ENCODE peak calls at places on chromosome 18, in ten cellular contexts. One of them, this sample, is unnamed.

GRCh38 chr18:8781671-8782070 is 76.3 kb downstream of the MTCL1 start:
- DNase-seq in endothelial cell of umbilical vein: no peak
- DNase-seq in IMR-90: no peak
- DNase-seq in GM23248: no peak
- DNase-seq in GM12878: no peak
- DNase-seq in OCI-LY7: no peak
- DNase-seq in mesendoderm: no peak
- DNase-seq in neural progenitor cell: no peak
- DNase-seq in A549: no peak
- DNase-seq in fibroblast of lung: no peak
- DNase-seq in this sample: no peak

GRCh38 chr18:10476430-10476829 is 22.0 kb downstream of the APCDD1 start:
- DNase-seq in endothelial cell of umbilical vein: no peak
- DNase-seq in OCI-LY7: no peak
- DNase-seq in neural progenitor cell: no peak
- DNase-seq in fibroblast of lung: peak; percentile 64
- DNase-seq in GM23248: peak; percentile 34
- DNase-seq in A549: no peak
- DNase-seq in mesendoderm: no peak
- DNase-seq in GM12878: no peak
- DNase-seq in IMR-90: peak; percentile 37
- DNase-seq in this sample: no peak

GRCh38 chr18:45775726-45776125 is 49.7 kb upstream of the SIGLEC15 start:
- DNase-seq in GM23248: peak; percentile 35
- DNase-seq in neural progenitor cell: no peak
- DNase-seq in mesendoderm: peak; percentile 33
- DNase-seq in endothelial cell of umbilical vein: no peak
- DNase-seq in fibroblast of lung: no peak
- DNase-seq in IMR-90: no peak
- DNase-seq in OCI-LY7: no peak
- DNase-seq in GM12878: no peak
- DNase-seq in A549: no peak
- DNase-seq in this sample: no peak

GRCh38 chr18:35776481-35776880 is 194.9 kb downstream of the GALNT1 start:
- DNase-seq in A549: no peak
- DNase-seq in fibroblast of lung: no peak
- DNase-seq in neural progenitor cell: no peak
- DNase-seq in GM12878: no peak
- DNase-seq in GM23248: peak; percentile 15
- DNase-seq in OCI-LY7: no peak
- DNase-seq in endothelial cell of umbilical vein: no peak
- DNase-seq in IMR-90: no peak
- DNase-seq in mesendoderm: no peak
- DNase-seq in this sample: no peak

GRCh38 chr18:70228546-70228945 is 23.1 kb upstream of the RTTN start:
- DNase-seq in endothelial cell of umbilical vein: no peak
- DNase-seq in A549: no peak
- DNase-seq in GM23248: peak; percentile 34
- DNase-seq in neural progenitor cell: no peak
- DNase-seq in OCI-LY7: no peak
- DNase-seq in IMR-90: no peak
- DNase-seq in mesendoderm: no peak
- DNase-seq in GM12878: no peak
- DNase-seq in fibroblast of lung: peak; percentile 41
- DNase-seq in this sample: peak; percentile 40

GRCh38 chr18:23301971-23302370 is 151.1 kb upstream of the RIOK3 start:
- DNase-seq in A549: no peak
- DNase-seq in OCI-LY7: peak; percentile 8
- DNase-seq in GM23248: no peak
- DNase-seq in IMR-90: no peak
- DNase-seq in endothelial cell of umbilical vein: no peak
- DNase-seq in fibroblast of lung: no peak
- DNase-seq in neural progenitor cell: no peak
- DNase-seq in mesendoderm: no peak
- DNase-seq in GM12878: no peak
- DNase-seq in this sample: no peak

GRCh38 chr18:43919565-43919964 is 642.3 kb upstream of the SYT4 start:
- DNase-seq in OCI-LY7: no peak
- DNase-seq in mesendoderm: no peak
- DNase-seq in endothelial cell of umbilical vein: peak; percentile 78
- DNase-seq in IMR-90: no peak
- DNase-seq in A549: no peak
- DNase-seq in fibroblast of lung: peak; percentile 19
- DNase-seq in neural progenitor cell: no peak
- DNase-seq in GM12878: no peak
- DNase-seq in GM23248: no peak
- DNase-seq in this sample: no peak

GRCh38 chr18:54358495-54358793 is 738 bp downstream of the C18orf54 start:
- DNase-seq in GM12878: no peak
- DNase-seq in OCI-LY7: no peak
- DNase-seq in fibroblast of lung: peak; percentile 39
- DNase-seq in GM23248: peak; percentile 49
- DNase-seq in neural progenitor cell: no peak
- DNase-seq in endothelial cell of umbilical vein: peak; percentile 59
- DNase-seq in A549: no peak
- DNase-seq in IMR-90: peak; percentile 10
- DNase-seq in mesendoderm: no peak
- DNase-seq in this sample: peak; percentile 24

GRCh38 chr18:35919179-35919578 is 53.3 kb upstream of the RMP24 start:
- DNase-seq in mesendoderm: no peak
- DNase-seq in OCI-LY7: no peak
- DNase-seq in endothelial cell of umbilical vein: no peak
- DNase-seq in IMR-90: no peak
- DNase-seq in fibroblast of lung: no peak
- DNase-seq in GM23248: no peak
- DNase-seq in A549: no peak
- DNase-seq in GM12878: no peak
- DNase-seq in neural progenitor cell: no peak
- DNase-seq in this sample: no peak

GRCh38 chr18:74570266-74570665 is 27.4 kb upstream of the ZNF407 start:
- DNase-seq in neural progenitor cell: no peak
- DNase-seq in GM23248: no peak
- DNase-seq in endothelial cell of umbilical vein: no peak
- DNase-seq in mesendoderm: no peak
- DNase-seq in OCI-LY7: no peak
- DNase-seq in A549: no peak
- DNase-seq in GM12878: no peak
- DNase-seq in fibroblast of lung: no peak
- DNase-seq in IMR-90: no peak
- DNase-seq in this sample: no peak

GRCh38 chr18:54931152-54931551 is 28.1 kb downstream of the CCDC68 start:
- DNase-seq in A549: no peak
- DNase-seq in IMR-90: no peak
- DNase-seq in fibroblast of lung: no peak
- DNase-seq in endothelial cell of umbilical vein: no peak
- DNase-seq in GM12878: no peak
- DNase-seq in GM23248: no peak
- DNase-seq in neural progenitor cell: no peak
- DNase-seq in OCI-LY7: no peak
- DNase-seq in mesendoderm: peak; percentile 33
- DNase-seq in this sample: no peak

GRCh38 chr18:33440384-33441043 is at the start of gene CCDC178:
- DNase-seq in A549: no peak
- DNase-seq in mesendoderm: peak; percentile 74
- DNase-seq in IMR-90: peak; percentile 4
- DNase-seq in GM23248: peak; percentile 11
- DNase-seq in GM12878: no peak
- DNase-seq in endothelial cell of umbilical vein: peak; percentile 6
- DNase-seq in neural progenitor cell: peak; percentile 82
- DNase-seq in OCI-LY7: no peak
- DNase-seq in fibroblast of lung: peak; percentile 36
- DNase-seq in this sample: no peak

GRCh38 chr18:49639643-49640361 is 77.9 kb downstream of the LIPG start:
- DNase-seq in IMR-90: no peak
- DNase-seq in mesendoderm: no peak
- DNase-seq in neural progenitor cell: no peak
- DNase-seq in OCI-LY7: no peak
- DNase-seq in GM12878: no peak
- DNase-seq in GM23248: no peak
- DNase-seq in A549: no peak
- DNase-seq in endothelial cell of umbilical vein: no peak
- DNase-seq in fibroblast of lung: peak; percentile 59
- DNase-seq in this sample: no peak

GRCh38 chr18:58205087-58205779 is 161.2 kb downstream of the NEDD4L start:
- DNase-seq in IMR-90: peak; percentile 83
- DNase-seq in endothelial cell of umbilical vein: no peak
- DNase-seq in mesendoderm: no peak
- DNase-seq in GM12878: no peak
- DNase-seq in OCI-LY7: no peak
- DNase-seq in A549: no peak
- DNase-seq in GM23248: peak; percentile 87
- DNase-seq in neural progenitor cell: no peak
- DNase-seq in fibroblast of lung: peak; percentile 66
- DNase-seq in this sample: peak; percentile 74

GRCh38 chr18:58666176-58666575 is 5.1 kb upstream of the MALT1 start:
- DNase-seq in neural progenitor cell: no peak
- DNase-seq in mesendoderm: no peak
- DNase-seq in fibroblast of lung: no peak
- DNase-seq in endothelial cell of umbilical vein: no peak
- DNase-seq in OCI-LY7: no peak
- DNase-seq in GM23248: peak; percentile 43
- DNase-seq in A549: no peak
- DNase-seq in IMR-90: no peak
- DNase-seq in GM12878: no peak
- DNase-seq in this sample: no peak

GRCh38 chr18:11052800-11053199 is 96.6 kb downstream of the PIEZO2 start:
- DNase-seq in GM23248: peak; percentile 13
- DNase-seq in GM12878: no peak
- DNase-seq in IMR-90: peak; percentile 81
- DNase-seq in mesendoderm: peak; percentile 49
- DNase-seq in fibroblast of lung: peak; percentile 36
- DNase-seq in neural progenitor cell: no peak
- DNase-seq in endothelial cell of umbilical vein: no peak
- DNase-seq in A549: no peak
- DNase-seq in OCI-LY7: no peak
- DNase-seq in this sample: no peak

DNA sequence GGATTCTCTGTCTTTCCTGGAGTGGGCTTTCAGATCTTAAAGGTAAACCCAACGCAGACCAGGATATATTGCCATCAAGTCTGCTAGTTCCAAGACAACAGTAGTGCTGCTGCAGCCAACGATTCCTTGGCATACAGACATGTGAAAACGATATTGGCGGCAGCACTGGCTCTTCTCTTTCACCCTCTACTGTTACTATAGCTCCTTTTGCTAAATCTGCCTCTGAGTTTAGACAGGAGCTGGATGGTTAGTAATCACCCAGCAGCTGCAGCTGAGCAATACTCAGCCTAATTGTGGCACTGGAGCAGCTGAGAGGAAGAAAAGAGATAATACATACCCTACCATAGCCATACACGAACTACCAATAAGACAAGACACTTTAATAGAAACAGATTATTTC is 4.0 kb downstream of the YES1 start:
- DNase-seq in fibroblast of lung: peak; percentile 33
- DNase-seq in neural progenitor cell: no peak
- DNase-seq in A549: no peak
- DNase-seq in IMR-90: peak; percentile 64
- DNase-seq in GM23248: peak; percentile 60
- DNase-seq in GM12878: no peak
- DNase-seq in mesendoderm: no peak
- DNase-seq in endothelial cell of umbilical vein: peak; percentile 56
- DNase-seq in OCI-LY7: no peak
- DNase-seq in this sample: peak; percentile 25
- H3K4me2 ChIP-seq in fibroblast of lung: no peak overlapping the region
- H3K4me2 ChIP-seq in neural progenitor cell: peak overlapping the region; percentile 27
- H3K4me2 ChIP-seq in A549: no peak overlapping the region
- H3K4me2 ChIP-seq in IMR-90: peak overlapping the region; percentile 44
- H3K4me2 ChIP-seq in GM23248: peak overlapping the region; percentile 13
- H3K4me2 ChIP-seq in GM12878: peak overlapping the region; percentile 78
- H3K4me2 ChIP-seq in mesendoderm: no peak overlapping the region
- H3K4me2 ChIP-seq in endothelial cell of umbilical vein: peak overlapping the region; percentile 90
- H3K4me2 ChIP-seq in OCI-LY7: no peak overlapping the region
- H3K4me2 ChIP-seq in this sample: peak overlapping the region; percentile 4

DNA sequence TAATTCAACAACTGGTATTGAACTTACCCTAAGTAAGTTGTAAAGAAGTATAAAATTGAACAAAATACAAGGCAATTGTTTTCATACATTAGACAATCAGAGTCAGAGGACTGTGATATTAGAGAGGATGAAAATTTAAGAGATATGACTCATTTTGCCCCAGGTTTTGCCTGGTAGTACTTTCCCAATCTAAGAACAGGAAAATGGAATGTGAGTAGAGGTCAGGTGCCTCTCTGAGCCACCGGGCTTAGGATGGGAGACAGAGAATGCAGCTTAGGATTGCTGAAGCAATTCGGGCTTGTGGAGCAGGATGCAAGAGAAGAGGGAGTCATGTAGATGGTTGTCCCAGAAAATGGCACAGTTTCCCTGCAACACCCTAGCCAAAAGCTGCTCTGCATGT is 219.7 kb upstream of the CHST9 start:
- DNase-seq in neural progenitor cell: no peak
- DNase-seq in endothelial cell of umbilical vein: no peak
- DNase-seq in fibroblast of lung: no peak
- DNase-seq in OCI-LY7: no peak
- DNase-seq in GM23248: no peak
- DNase-seq in IMR-90: no peak
- DNase-seq in GM12878: no peak
- DNase-seq in mesendoderm: no peak
- DNase-seq in A549: no peak
- DNase-seq in this sample: peak; percentile 38
- H3K4me2 ChIP-seq in neural progenitor cell: no peak overlapping the region
- H3K4me2 ChIP-seq in endothelial cell of umbilical vein: no peak overlapping the region
- H3K4me2 ChIP-seq in fibroblast of lung: no peak overlapping the region
- H3K4me2 ChIP-seq in OCI-LY7: no peak overlapping the region
- H3K4me2 ChIP-seq in GM23248: no peak overlapping the region
- H3K4me2 ChIP-seq in IMR-90: no peak overlapping the region
- H3K4me2 ChIP-seq in GM12878: no peak overlapping the region
- H3K4me2 ChIP-seq in mesendoderm: no peak overlapping the region
- H3K4me2 ChIP-seq in A549: no peak overlapping the region
- H3K4me2 ChIP-seq in this sample: no peak overlapping the region

GRCh38 chr18:63302647-63303405 is 16.7 kb downstream of the BCL2 start:
- DNase-seq in OCI-LY7: no peak
- DNase-seq in GM23248: no peak
- DNase-seq in IMR-90: no peak
- DNase-seq in neural progenitor cell: no peak
- DNase-seq in GM12878: no peak
- DNase-seq in mesendoderm: no peak
- DNase-seq in A549: no peak
- DNase-seq in endothelial cell of umbilical vein: no peak
- DNase-seq in fibroblast of lung: no peak
- DNase-seq in this sample: no peak
- H3K4me2 ChIP-seq in OCI-LY7: no peak overlapping the region
- H3K4me2 ChIP-seq in GM23248: no peak overlapping the region
- H3K4me2 ChIP-seq in IMR-90: no peak overlapping the region
- H3K4me2 ChIP-seq in neural progenitor cell: no peak overlapping the region
- H3K4me2 ChIP-seq in GM12878: peak overlapping the region; percentile 42
- H3K4me2 ChIP-seq in mesendoderm: no peak overlapping the region
- H3K4me2 ChIP-seq in A549: no peak overlapping the region
- H3K4me2 ChIP-seq in endothelial cell of umbilical vein: no peak overlapping the region
- H3K4me2 ChIP-seq in fibroblast of lung: no peak overlapping the region
- H3K4me2 ChIP-seq in this sample: no peak overlapping the region

DNA sequence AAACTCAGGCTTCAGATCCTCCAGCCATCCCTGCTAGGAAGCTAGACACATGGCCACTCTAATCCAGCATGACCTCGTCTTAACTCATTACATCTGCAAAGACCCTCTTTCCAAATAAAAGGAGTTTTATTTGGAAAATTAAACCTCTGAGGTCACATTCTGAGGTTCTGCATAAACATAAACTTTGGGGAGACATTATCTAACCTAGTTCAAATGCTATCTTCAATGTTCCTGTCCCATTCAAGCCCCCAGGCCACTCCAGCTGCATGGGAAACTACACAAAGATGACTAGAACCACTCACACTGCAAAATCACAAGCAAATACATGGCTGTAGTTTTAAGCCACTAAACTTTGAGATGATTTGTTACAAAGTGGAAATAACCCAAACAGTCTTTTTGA is 99.0 kb upstream of the RNF152 start:
- DNase-seq in endothelial cell of umbilical vein: no peak
- DNase-seq in fibroblast of lung: no peak
- DNase-seq in OCI-LY7: no peak
- DNase-seq in A549: no peak
- DNase-seq in mesendoderm: no peak
- DNase-seq in IMR-90: no peak
- DNase-seq in neural progenitor cell: no peak
- DNase-seq in GM23248: peak; percentile 22
- DNase-seq in GM12878: no peak
- DNase-seq in this sample: no peak
- H3K4me2 ChIP-seq in endothelial cell of umbilical vein: peak overlapping the region; percentile 84
- H3K4me2 ChIP-seq in fibroblast of lung: no peak overlapping the region
- H3K4me2 ChIP-seq in OCI-LY7: no peak overlapping the region
- H3K4me2 ChIP-seq in A549: no peak overlapping the region
- H3K4me2 ChIP-seq in mesendoderm: no peak overlapping the region
- H3K4me2 ChIP-seq in IMR-90: peak overlapping the region; percentile 25
- H3K4me2 ChIP-seq in neural progenitor cell: no peak overlapping the region
- H3K4me2 ChIP-seq in GM23248: peak overlapping the region; percentile 67
- H3K4me2 ChIP-seq in GM12878: no peak overlapping the region
- H3K4me2 ChIP-seq in this sample: peak overlapping the region; percentile 68